ENCODE peak calls at places on chromosome 10, in six cellular contexts. X is tibial nerve, S is bronchial epithelial cell, D is psoas muscle, N is fibroblast of villous mesenchyme, K is gastrocnemius medialis. A is an unnamed sample.

GRCh38 chr10:127408115-127408710 is 140.9 kb upstream of the NPS start:
- DNase-seq in N (no peak), S (no peak), K (no peak), X (no peak), D (no peak), A (no peak)

GRCh38 chr10:86798636-86799035 is 42.2 kb downstream of the BMPR1A start:
- DNase-seq in N (peak), K (no peak), S (no peak), D (no peak), X (no peak), A (no peak)

GRCh38 chr10:29908977-29909376 is 150.4 kb downstream of the JCAD start:
- DNase-seq in S (no peak), D (no peak), N (no peak), X (no peak), K (no peak), A (no peak)

GRCh38 chr10:28949005-28950004 is 272.0 kb downstream of the BAMBI start:
- DNase-seq in D (no peak), K (no peak), X (no peak), S (no peak), N (no peak), A (no peak)

GRCh38 chr10:101394522-101395133 is 40.7 kb downstream of the BTRC start:
- DNase-seq in X (no peak), S (peak), N (no peak), K (no peak), D (no peak), A (no peak)

GRCh38 chr10:49602380-49603023 is 7.6 kb upstream of the SLC18A3 start:
- DNase-seq in S (no peak), D (no peak), N (no peak), K (no peak), X (no peak), A (no peak)

GRCh38 chr10:112811741-112812551 is 138.1 kb upstream of the TCF7L2 start:
- DNase-seq in X (no peak), S (peak), N (peak), D (no peak), K (no peak), A (peak)

GRCh38 chr10:14325325-14325955 is 5.3 kb downstream of the FRMD4A start:
- DNase-seq in D (no peak), S (peak), N (peak), X (peak), K (no peak), A (peak)

GRCh38 chr10:49139000-49139865 is 5.4 kb upstream of the FAM170B start:
- DNase-seq in D (no peak), K (no peak), N (peak), S (no peak), X (no peak), A (no peak)

GRCh38 chr10:52653510-52653909 is 119.1 kb downstream of the MBL2 start:
- DNase-seq in N (peak), S (no peak), K (peak), X (no peak), D (no peak), A (no peak)

GRCh38 chr10:36446873-36447272 is 678.5 kb upstream of the ANKRD30A start:
- DNase-seq in K (no peak), S (peak), N (no peak), D (no peak), X (no peak), A (no peak)

GRCh38 chr10:110410329-110411046 is 87.2 kb upstream of the DUSP5 start:
- DNase-seq in X (no peak), N (peak), S (peak), K (no peak), D (peak), A (no peak)

GRCh38 chr10:119246862-119247549 is 39.6 kb downstream of the GRK5 start:
- DNase-seq in K (no peak), N (peak), X (peak), S (peak), D (peak), A (peak)

GRCh38 chr10:1400129-1400865 is 337.0 kb downstream of the ADARB2 start:
- DNase-seq in N (no peak), K (no peak), S (no peak), X (no peak), D (no peak), A (no peak)

GRCh38 chr10:77104459-77104980 is 533.1 kb downstream of the KCNMA1 start:
- DNase-seq in K (peak), X (peak), S (peak), D (peak), N (peak), A (peak)

GRCh38 chr10:107930037-107930436 is 765.5 kb upstream of the SORCS1 start:
- DNase-seq in N (no peak), D (no peak), K (no peak), S (no peak), X (no peak), A (no peak)

GRCh38 chr10:36023939-36024338 is 381.8 kb upstream of the FZD8 start:
- DNase-seq in N (peak), K (no peak), S (peak), X (no peak), D (no peak), A (peak)

GRCh38 chr10:127534511-127534910 is 14.6 kb upstream of the NPS start:
- DNase-seq in K (no peak), S (no peak), X (no peak), D (no peak), N (no peak), A (no peak)

GRCh38 chr10:100805543-100806355 is 60.4 kb downstream of the PAX2 start:
- DNase-seq in S (no peak), K (no peak), X (no peak), N (no peak), D (no peak), A (no peak)

GRCh38 chr10:71860243-71861029 is 9.4 kb upstream of the PSAP start:
- DNase-seq in X (peak), D (peak), N (peak), S (peak), K (peak), A (peak)

GRCh38 chr10:120516426-120516825 is 59.4 kb downstream of the PLPP4 start:
- DNase-seq in X (no peak), S (no peak), K (no peak), D (no peak), N (no peak), A (no peak)

GRCh38 chr10:71585579-71586092 is 133.9 kb downstream of the C10orf105 start:
- DNase-seq in K (no peak), X (no peak), N (no peak), S (no peak), D (no peak), A (no peak)

GRCh38 chr10:74329873-74330272 is 178.9 kb downstream of the ADK start:
- DNase-seq in S (peak), X (no peak), N (no peak), K (no peak), D (no peak), A (no peak)

GRCh38 chr10:1572519-1573333 is 164.6 kb downstream of the ADARB2 start:
- DNase-seq in N (no peak), S (no peak), X (no peak), D (no peak), K (no peak), A (no peak)

GRCh38 chr10:119391430-119392313 is 150.8 kb downstream of the RGS10 start:
- DNase-seq in K (no peak), D (no peak), X (no peak), N (peak), S (no peak), A (no peak)

GRCh38 chr10:50393784-50394183 is 142.5 kb upstream of the ASAH2 start:
- DNase-seq in N (peak), X (no peak), S (peak), K (no peak), D (no peak), A (no peak)

GRCh38 chr10:113007343-113007771 is 57.3 kb downstream of the TCF7L2 start:
- DNase-seq in D (no peak), K (no peak), X (no peak), S (no peak), N (no peak), A (no peak)

GRCh38 chr10:1395025-1395981 is 339.1 kb downstream of the WDR37 start:
- DNase-seq in S (no peak), D (no peak), N (no peak), K (no peak), X (no peak), A (no peak)

GRCh38 chr10:110398419-110399162 is 93.9 kb upstream of the SMNDC1 start:
- DNase-seq in D (peak), K (no peak), S (peak), X (no peak), N (peak), A (peak)

GRCh38 chr10:110576220-110576619 is 8.7 kb downstream of the SMC3 start:
- DNase-seq in N (peak), X (no peak), D (no peak), K (no peak), S (peak), A (no peak)

GRCh38 chr10:93752761-93753160 is 5.0 kb upstream of the LGI1 start:
- DNase-seq in N (peak), X (no peak), D (no peak), K (no peak), S (peak), A (no peak)

GRCh38 chr10:1947464-1948043 is 210.2 kb upstream of the ADARB2 start:
- DNase-seq in K (no peak), S (no peak), D (no peak), N (no peak), X (no peak), A (no peak)

GRCh38 chr10:132710036-132710686 is 75.8 kb downstream of the NKX6-2 start:
- DNase-seq in S (no peak), X (no peak), D (no peak), N (no peak), K (no peak), A (no peak)

GRCh38 chr10:11440250-11441150 is 170.9 kb downstream of the USP6NL start:
- DNase-seq in X (no peak), N (no peak), K (no peak), S (no peak), D (no peak), A (no peak)

GRCh38 chr10:132626019-132626760 is 88.6 kb downstream of the INPP5A start:
- DNase-seq in X (no peak), S (no peak), D (no peak), K (no peak), N (no peak), A (no peak)

GRCh38 chr10:11856089-11856488 is 32.9 kb downstream of the PROSER2 start:
- DNase-seq in D (no peak), K (no peak), N (no peak), S (no peak), X (no peak), A (no peak)

GRCh38 chr10:106278385-106278784 is 886.1 kb downstream of the SORCS1 start:
- DNase-seq in D (no peak), X (no peak), K (no peak), N (no peak), S (no peak), A (no peak)

GRCh38 chr10:15824498-15824897 is 35.8 kb downstream of the MINDY3 start:
- DNase-seq in S (peak), D (no peak), K (no peak), X (no peak), N (peak), A (no peak)

GRCh38 chr10:133235891-133236321 is 1.7 kb upstream of the VENTX start:
- DNase-seq in D (no peak), S (no peak), X (no peak), K (no peak), N (no peak), A (no peak)

DNA sequence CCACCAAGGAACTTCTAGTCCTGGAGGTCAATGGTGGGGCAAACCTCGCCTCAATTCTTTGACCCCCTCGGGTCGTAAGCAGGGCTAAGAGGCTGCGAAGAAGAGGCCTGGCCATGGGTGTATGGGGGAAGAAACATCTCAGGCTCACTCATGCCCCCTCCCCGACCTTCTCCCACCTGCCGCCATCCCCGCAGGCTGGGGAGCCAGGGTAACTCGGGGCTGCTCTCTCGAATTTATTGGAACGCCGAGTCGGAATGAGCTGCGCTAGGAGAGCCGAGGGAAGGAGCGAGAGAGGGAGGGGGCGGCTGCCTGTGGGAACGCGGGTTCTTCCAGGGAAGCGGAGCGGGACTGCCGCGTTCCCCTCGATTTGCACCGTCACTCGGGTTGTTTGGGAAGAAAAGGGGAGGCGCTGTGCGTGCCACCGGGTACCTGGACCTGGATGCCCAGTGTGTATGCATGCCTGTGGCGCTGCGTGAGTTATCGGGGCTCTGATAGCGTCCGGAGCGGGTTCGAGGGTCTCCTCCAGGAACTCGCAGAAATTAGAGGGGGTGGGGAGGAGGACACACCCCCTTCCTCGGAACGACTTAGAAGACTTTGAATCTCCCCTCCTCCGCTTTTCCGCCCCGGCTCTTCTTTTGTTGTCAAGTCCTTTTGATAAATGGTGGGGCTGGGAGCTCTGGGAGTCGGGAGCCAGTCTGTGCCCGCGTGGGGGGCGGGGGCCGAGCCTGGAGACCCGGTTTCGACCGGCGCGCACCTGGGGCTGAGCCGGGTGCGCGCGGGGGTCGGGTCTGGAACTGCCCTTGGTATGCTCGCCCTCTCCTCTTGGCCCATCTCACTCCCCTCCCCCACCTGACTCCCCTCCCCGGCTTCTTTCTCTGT is 1.8 kb upstream of the ZNF503 start:
- DNase-seq in D (peak), S (no peak), X (peak), N (no peak), K (no peak), A (no peak)
- H3K4me3 ChIP-seq in D (peak), S (peak), X (peak), N (peak), K (peak), A (peak)

DNA sequence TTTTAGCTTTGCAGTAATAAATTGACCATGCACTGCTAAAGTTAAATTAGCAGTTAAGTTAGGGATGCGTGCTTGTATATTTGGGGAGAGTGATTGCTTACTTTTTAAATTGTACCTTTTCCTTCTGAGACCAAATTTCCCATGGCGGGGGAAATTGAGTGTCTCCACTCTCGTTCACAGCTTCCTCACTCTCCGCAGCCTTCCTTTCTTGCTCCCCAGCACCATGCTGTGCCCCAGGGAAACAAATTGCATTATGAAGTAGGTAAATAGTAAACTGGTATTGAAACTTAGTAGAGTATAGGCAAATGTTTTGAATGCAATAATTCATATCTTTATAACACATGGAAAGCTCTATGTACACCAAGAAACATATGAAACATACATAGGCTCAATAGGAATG is 85.4 kb downstream of the MALRD1 start:
- DNase-seq in X (no peak), K (no peak), D (no peak), N (no peak), S (no peak), A (no peak)
- TF ChIP-seq CTCF in X (no peak), K (no peak), D (no peak), N (no peak), S (no peak), A (no peak)

GRCh38 chr10:88065384-88066049 is 202.1 kb downstream of the PTEN start:
- DNase-seq in S (no peak), K (no peak), X (no peak), D (no peak), N (no peak), A (no peak)

GRCh38 chr10:88069338-88069737 is 205.9 kb downstream of the PTEN start:
- DNase-seq in X (no peak), N (no peak), D (no peak), S (no peak), K (no peak), A (no peak)

GRCh38 chr10:88064608-88065383 is 201.4 kb downstream of the PTEN start:
- DNase-seq in D (peak), K (peak), X (peak), N (peak), S (no peak), A (peak)

GRCh38 chr10:88066319-88066718 is 202.9 kb downstream of the PTEN start:
- DNase-seq in X (no peak), S (no peak), D (no peak), K (no peak), N (no peak), A (no peak)

GRCh38 chr10:88066876-88067275 is 203.5 kb downstream of the PTEN start:
- DNase-seq in S (no peak), D (no peak), X (no peak), K (no peak), N (no peak), A (no peak)
- H3K4me3 ChIP-seq in S (no peak), D (no peak), X (no peak), K (no peak), N (no peak), A (no peak)

GRCh38 chr10:89414146-89414878 is at the start of gene IFIT5:
- DNase-seq in X (peak), K (peak), S (peak), D (peak), N (peak), A (no peak)
- TF ChIP-seq CTCF in X (no peak), K (no peak), S (peak), D (no peak), N (no peak), A (no peak)

DNA sequence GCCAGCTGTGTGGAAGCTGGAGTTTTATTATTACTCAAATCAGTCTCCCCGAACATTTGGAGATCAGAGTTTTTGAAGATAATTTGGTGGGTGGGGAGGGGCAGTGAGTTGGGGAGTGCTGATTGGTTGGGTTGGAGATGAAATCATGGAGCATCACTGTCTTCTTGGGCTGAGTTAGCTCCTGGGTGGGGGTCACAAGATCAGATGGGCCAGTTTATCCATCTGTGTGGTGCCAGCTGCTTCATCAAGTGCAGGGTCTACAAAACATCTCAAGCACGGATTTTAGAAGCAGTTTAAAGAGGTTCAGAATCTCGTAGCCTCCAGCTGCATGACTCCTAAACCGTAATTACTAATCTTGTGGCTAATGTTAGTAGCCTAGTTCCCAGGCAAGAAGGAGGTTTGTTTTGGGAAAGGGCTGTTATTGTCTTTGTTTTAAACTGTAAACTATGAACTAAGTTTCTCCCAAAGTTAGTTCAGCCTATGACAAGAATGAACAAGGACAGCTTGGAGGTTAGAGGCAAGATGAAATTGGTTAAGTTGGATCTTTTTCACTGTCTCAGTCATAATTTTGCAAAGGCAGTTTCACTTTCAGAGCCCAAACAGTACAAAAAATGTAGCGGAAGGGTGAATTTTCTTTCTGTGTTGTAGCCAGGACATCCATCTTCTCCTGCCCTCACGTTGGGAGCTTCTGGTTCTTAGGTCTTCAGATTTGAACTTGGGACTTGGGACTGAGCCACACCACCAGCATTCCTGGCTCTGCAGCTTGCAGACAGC is 43.1 kb downstream of the KLF6 start:
- DNase-seq in D (no peak), X (no peak), K (no peak), N (peak), S (no peak), A (no peak)
- H3K4me3 ChIP-seq in D (no peak), X (peak), K (no peak), N (peak), S (no peak), A (peak)

DNA sequence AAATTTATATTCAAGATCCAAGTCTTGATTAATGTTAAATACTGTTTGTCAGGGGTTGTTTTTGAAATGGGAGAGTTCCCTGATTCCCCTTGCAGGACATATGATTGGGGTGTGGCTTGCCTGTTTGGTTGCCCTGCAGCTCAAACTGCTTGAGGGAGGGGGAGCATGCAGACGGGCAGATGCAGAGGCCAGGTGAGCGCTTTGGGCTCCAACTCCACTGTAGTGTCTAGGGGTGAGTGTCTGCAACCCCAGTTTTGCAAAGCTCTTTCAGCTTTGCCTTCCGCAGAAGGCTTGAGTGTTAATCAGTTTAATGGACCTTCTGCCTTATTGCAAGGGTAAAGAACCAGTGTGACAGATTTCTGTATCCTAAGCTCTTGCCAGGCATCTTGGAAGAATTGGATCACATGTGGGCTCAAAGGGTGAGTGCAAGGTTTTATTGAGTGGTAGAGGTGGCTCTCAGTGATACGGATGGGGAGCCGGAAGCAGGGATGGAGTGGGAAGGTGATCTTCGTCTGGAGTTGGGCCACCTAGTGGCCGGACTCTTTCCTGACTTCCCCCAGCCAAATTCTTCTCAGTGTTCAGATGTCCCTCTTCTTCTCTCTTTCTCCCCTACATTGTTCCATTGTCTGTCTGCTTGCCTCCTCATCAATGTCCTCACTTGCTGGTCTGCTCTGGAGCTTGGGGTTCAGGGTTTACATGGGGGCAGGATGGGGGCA is 479.7 kb downstream of the ATRNL1 start:
- DNase-seq in X (no peak), S (no peak), N (no peak), K (no peak), D (no peak), A (no peak)
- TF ChIP-seq CTCF in X (no peak), S (peak), N (peak), K (no peak), D (no peak), A (no peak)

GRCh38 chr10:96298362-96298761 is 5.9 kb upstream of the DNTT start:
- DNase-seq in S (no peak), N (no peak), X (no peak), K (no peak), D (no peak), A (no peak)
- H3K4me3 ChIP-seq in S (no peak), N (no peak), X (no peak), K (no peak), D (no peak), A (no peak)